ENCODE peak calls at places on chromosomes 11 and 22, in ten cellular contexts. C is stimulated activated CD4-positive, alpha-beta T cell treated with anti-CD3 and anti-CD28 coated beads, Interleukin-2, amount 100 ng/mL, for 48 hours; T is naive thymus-derived CD8-positive, alpha-beta T cell; X is fibroblast of the conjunctiva; B is type B pancreatic cell; M is DMS153; I is AG08396; K is stimulated activated naive B cell treated with anti-CD40 and anti-IgM and Interleukin-4, amounts not matched to agents 10 μg/mL and 1 μg/mL and 100 μg/mL, for 72 hours; J is effector CD4-positive, alpha-beta T cell; U is activated naive CD4-positive, alpha-beta T cell treated with anti-CD3 and anti-CD28 coated beads, Interleukin-2, amount 50 U/mL, for 16 hours. Y is an unnamed sample.

GRCh38 chr11:134543144-134544044 is 131.4 kb upstream of the B3GAT1 start:
- DNase-seq in I (no peak), T (no peak), B (no peak), U (no peak), M (no peak), C (no peak), K (no peak), J (no peak), X (no peak), Y (no peak)

GRCh38 chr11:68295940-68296339 is 16.5 kb upstream of the LRP5 start:
- DNase-seq in T (no peak), X (no peak), J (no peak), C (no peak), U (no peak), M (no peak), K (no peak), B (no peak), I (no peak), Y (no peak)

GRCh38 chr11:16577490-16577889 is 161.0 kb upstream of the C11orf58 start:
- DNase-seq in J (no peak), I (no peak), K (no peak), U (no peak), X (no peak), B (no peak), T (no peak), M (no peak), C (no peak), Y (no peak)

GRCh38 chr11:76824083-76824939 is 36.4 kb upstream of the ACER3 start:
- DNase-seq in C (no peak), K (no peak), X (no peak), T (no peak), M (no peak), J (no peak), U (no peak), B (peak; percentile 16), I (no peak), Y (peak; percentile 39)

GRCh38 chr11:43278302-43278956 is 33.4 kb upstream of the API5 start:
- DNase-seq in C (no peak), I (peak; percentile 48), T (no peak), M (peak; percentile 43), K (no peak), U (no peak), X (no peak), B (no peak), J (no peak), Y (no peak)

GRCh38 chr11:72671144-72672099 is 2.8 kb downstream of the PDE2A start:
- DNase-seq in T (no peak), C (no peak), K (no peak), B (no peak), U (no peak), M (no peak), X (no peak), I (no peak), J (no peak), Y (no peak)

GRCh38 chr22:20549232-20549841 is 41.9 kb downstream of the MED15 start:
- DNase-seq in K (no peak), J (peak; percentile 65), B (no peak), X (no peak), T (peak; percentile 81), M (no peak), I (no peak), U (peak; percentile 37), C (no peak), Y (no peak)

GRCh38 chr22:35984183-35984710 is 44.4 kb downstream of the RBFOX2 start:
- DNase-seq in K (no peak), I (no peak), T (no peak), X (no peak), U (no peak), B (no peak), J (no peak), M (no peak), C (no peak), Y (no peak)

GRCh38 chr11:47278769-47279168 is 8.8 kb downstream of the MADD start:
- DNase-seq in X (no peak), B (no peak), K (no peak), T (no peak), I (no peak), M (no peak), J (no peak), U (no peak), C (no peak), Y (no peak)

GRCh38 chr11:91804057-91804456 is 420.6 kb upstream of the FAT3 start:
- DNase-seq in U (no peak), J (no peak), K (no peak), C (no peak), X (peak; percentile 8), B (no peak), M (no peak), I (no peak), T (no peak), Y (no peak)

GRCh38 chr11:67648796-67649613 is 1.5 kb downstream of the ACY3 start:
- DNase-seq in M (no peak), T (no peak), C (no peak), K (no peak), J (no peak), I (no peak), X (no peak), B (no peak), U (no peak), Y (no peak)

GRCh38 chr22:33382427-33382826 is 324.2 kb upstream of the SYN3 start:
- DNase-seq in C (no peak), K (no peak), U (no peak), J (no peak), B (no peak), T (no peak), M (no peak), X (no peak), I (no peak), Y (no peak)

GRCh38 chr11:69475141-69475865 is 6.2 kb upstream of the LINC01488 start:
- DNase-seq in T (no peak), X (no peak), U (no peak), K (no peak), B (no peak), M (no peak), C (no peak), J (no peak), I (no peak), Y (no peak)

GRCh38 chr11:72328366-72329224 is 84.6 kb upstream of the PHOX2A start:
- DNase-seq in U (no peak), C (no peak), M (no peak), B (no peak), J (no peak), T (no peak), I (no peak), K (no peak), X (no peak), Y (peak; percentile 12)

GRCh38 chr11:72652133-72652532 is 22.1 kb downstream of the PDE2A start:
- DNase-seq in M (no peak), U (no peak), T (no peak), I (no peak), X (no peak), B (no peak), J (no peak), C (no peak), K (no peak), Y (no peak)

GRCh38 chr11:131912127-131912526 is 541.7 kb downstream of the NTM start:
- DNase-seq in X (no peak), U (no peak), I (no peak), M (no peak), K (no peak), B (no peak), J (no peak), C (no peak), T (no peak), Y (no peak)

GRCh38 chr22:45876136-45877035 is 100.6 kb downstream of the WNT7B start:
- DNase-seq in T (no peak), U (no peak), J (no peak), M (no peak), I (no peak), K (no peak), X (no peak), B (peak; percentile 64), C (no peak), Y (no peak)

GRCh38 chr11:75771646-75772410 is 3.2 kb downstream of the DGAT2 start:
- DNase-seq in B (no peak), C (no peak), T (no peak), I (peak; percentile 36), M (no peak), K (no peak), J (no peak), U (no peak), X (peak; percentile 29), Y (no peak)

GRCh38 chr11:9943346-9944110 is 279.7 kb downstream of the SWAP70 start:
- DNase-seq in B (no peak), U (no peak), J (no peak), K (no peak), I (peak; percentile 60), M (no peak), C (no peak), X (peak; percentile 98), T (no peak), Y (no peak)